ENCODE peak calls at places on chromosome 16, in four cellular contexts. K is IMR-90, F is HepG2, A is GM12878. J is an unnamed sample.

GRCh38 chr16:14215941-14216340 is 144.8 kb downstream of the MRTFB start:
- DNase-seq in A (no peak), K (no peak), F (no peak), J (no peak)

GRCh38 chr16:27556471-27556870 is 6.5 kb downstream of the KATNIP start:
- DNase-seq in K (no peak), F (no peak), A (no peak), J (no peak)

GRCh38 chr16:27439273-27440018 is 37.5 kb downstream of the IL21R start:
- DNase-seq in K (no peak), F (no peak), A (no peak), J (peak)

GRCh38 chr16:14151256-14152030 is 80.3 kb downstream of the MRTFB start:
- DNase-seq in K (no peak), F (no peak), A (no peak), J (no peak)

GRCh38 chr16:53372942-53373871 is 61.1 kb upstream of the RBL2 start:
- DNase-seq in K (no peak), A (no peak), F (no peak), J (peak)

GRCh38 chr16:89103156-89103555 is 9.5 kb downstream of the ACSF3 start:
- DNase-seq in A (no peak), F (no peak), K (no peak), J (no peak)

GRCh38 chr16:87856796-87857228 is 12.5 kb downstream of the SLC7A5 start:
- DNase-seq in F (peak), A (no peak), K (no peak), J (peak)

GRCh38 chr16:57863434-57864160 is 61.3 kb upstream of the KIFC3 start:
- DNase-seq in A (no peak), K (peak), F (peak), J (peak)

GRCh38 chr16:48276102-48276501 is 28.8 kb upstream of the ABCC11 start:
- DNase-seq in K (peak), F (peak), A (no peak), J (no peak)

GRCh38 chr16:560221-560700 is at the start of gene PRR35:
- DNase-seq in K (no peak), F (no peak), A (no peak), J (peak)

GRCh38 chr16:72894291-72895151 is 153.4 kb downstream of the ZFHX3 start:
- DNase-seq in F (no peak), A (no peak), K (peak), J (no peak)

GRCh38 chr16:71343078-71343477 is 15.4 kb upstream of the CALB2 start:
- DNase-seq in F (no peak), A (no peak), K (no peak), J (no peak)

GRCh38 chr16:86044241-86044671 is 145.3 kb downstream of the IRF8 start:
- DNase-seq in A (no peak), K (peak), F (peak), J (peak)

GRCh38 chr16:67667817-67668494 is 1.3 kb downstream of the C16orf86 start:
- DNase-seq in K (peak), F (peak), A (peak), J (peak)

GRCh38 chr16:67667434-67667816 is 811 bp downstream of the C16orf86 start:
- DNase-seq in A (no peak), K (no peak), F (no peak), J (no peak)

GRCh38 chr16:67666032-67666537 is 465 bp downstream of the ENKD1 start:
- DNase-seq in A (no peak), K (no peak), F (peak), J (peak)

GRCh38 chr16:67665598-67665997 is 952 bp downstream of the ENKD1 start:
- DNase-seq in A (no peak), K (no peak), F (no peak), J (no peak)

GRCh38 chr16:67666538-67667433 is at the start of the genes C16orf86 and ENKD1:
- DNase-seq in A (no peak), K (peak), F (peak), J (peak)
- TF ChIP-seq MXI1 in A (peak), K (no peak), F (peak), J (no peak)

GRCh38 chr16:30805370-30806169 is 18.6 kb upstream of the ZNF629 start:
- DNase-seq in A (no peak), K (peak), F (peak), J (peak)
- H3K4me2 ChIP-seq in A (peak), K (peak), F (peak), J (peak)

DNA sequence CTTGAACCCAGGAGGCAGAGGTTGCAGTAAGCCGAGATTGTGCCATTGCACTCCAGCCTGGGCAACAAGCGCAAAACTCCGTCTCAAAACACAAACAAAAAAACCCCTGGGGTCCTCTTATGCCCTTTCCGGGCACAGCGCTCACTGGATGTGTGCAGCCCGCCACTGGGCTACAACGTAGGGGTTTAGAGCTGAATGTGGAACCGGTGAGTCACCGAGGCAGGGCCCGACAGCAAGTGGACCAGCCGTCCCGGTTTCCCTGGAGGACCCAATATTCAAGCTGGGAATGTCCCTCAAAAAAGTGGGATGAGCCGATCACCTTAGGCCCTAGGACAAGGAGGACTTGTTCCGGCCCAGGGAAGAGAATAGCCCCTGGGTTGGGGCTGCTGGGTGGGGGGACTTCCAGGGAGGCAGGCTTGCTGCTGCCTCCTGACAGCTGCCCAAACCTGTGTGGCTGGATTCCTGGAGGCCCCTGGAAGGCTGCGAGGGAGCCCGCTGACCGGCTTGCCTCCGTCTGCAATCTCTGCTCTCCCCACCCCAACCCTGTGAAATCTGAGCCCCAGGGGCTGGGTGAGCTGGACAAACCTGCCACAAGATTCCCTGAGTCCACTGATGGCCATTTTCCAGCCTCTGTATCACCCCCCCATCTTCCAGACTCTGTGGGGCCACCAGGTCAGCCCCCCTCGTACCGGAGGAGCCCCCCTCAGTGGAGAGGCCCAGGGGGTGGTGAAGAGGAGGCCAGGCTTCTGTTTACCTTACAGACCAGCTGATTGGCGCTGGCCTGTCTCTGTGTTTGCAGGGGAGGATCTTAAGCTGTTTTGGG is 2.9 kb upstream of the CLDN9 start:
- DNase-seq in F (no peak), A (no peak), K (peak), J (no peak)
- TF ChIP-seq MXI1 in F (no peak), A (no peak), K (no peak), J (no peak)

GRCh38 chr16:11851301-11852091 is at the start of gene RSL1D1:
- DNase-seq in F (peak), A (peak), K (peak), J (peak)
- H3K4me2 ChIP-seq in F (peak), A (peak), K (peak), J (peak)

GRCh38 chr16:20734056-20734455 is 7.6 kb downstream of the THUMPD1 start:
- DNase-seq in F (no peak), A (no peak), K (no peak), J (no peak)

GRCh38 chr16:20740901-20741491 is 622 bp downstream of the THUMPD1 start:
- DNase-seq in A (peak), F (peak), K (peak), J (peak)

GRCh38 chr16:20734782-20735181 is 6.8 kb downstream of the THUMPD1 start:
- DNase-seq in A (no peak), K (no peak), F (no peak), J (no peak)

GRCh38 chr16:20740007-20740883 is 1.4 kb downstream of the THUMPD1 start:
- DNase-seq in F (peak), K (no peak), A (no peak), J (peak)

GRCh38 chr16:20735504-20735903 is 6.1 kb downstream of the THUMPD1 start:
- DNase-seq in F (no peak), A (no peak), K (peak), J (no peak)
- TF ChIP-seq MXI1 in F (no peak), A (no peak), K (no peak), J (no peak)